ENCODE peak calls at places on chromosomes 4 and X, in four cellular contexts. D, Z, W and Y are unnamed samples.
A peak's percentile ranks its signal among the peaks of the same experiment; 100 is the strongest.

GRCh38 chrX:7586126-7586525 is 256.8 kb upstream of the VCX start:
- DNase-seq in W (peak; percentile 4), D (peak; percentile 27), Z (no peak), Y (no peak)

GRCh38 chr4:2788532-2789103 is 4.3 kb upstream of the SH3BP2 start:
- DNase-seq in D (peak; percentile 21), W (peak; percentile 34), Z (no peak), Y (no peak)

GRCh38 chr4:183402771-183403170 is 41.7 kb upstream of the CDKN2AIP start:
- DNase-seq in Z (no peak), D (no peak), W (peak; percentile 50), Y (peak; percentile 90)

GRCh38 chr4:10033191-10033881 is 12.0 kb upstream of the SLC2A9 start:
- DNase-seq in W (peak; percentile 67), Z (no peak), D (peak; percentile 39), Y (no peak)

GRCh38 chr4:156931267-156931666 is 40.3 kb downstream of the PDGFC start:
- DNase-seq in D (peak; percentile 26), Z (no peak), W (peak; percentile 26), Y (peak; percentile 92)

GRCh38 chrX:155216940-155217450 is 735 bp downstream of the VBP1 start:
- DNase-seq in W (peak; percentile 9), D (peak; percentile 21), Z (no peak), Y (peak; percentile 38)

GRCh38 chrX:2484721-2485459 is 15.9 kb downstream of the DHRSX start:
- DNase-seq in D (no peak), Z (no peak), W (no peak), Y (no peak)

GRCh38 chr4:142473218-142473959 is 372.7 kb downstream of the INPP4B start:
- DNase-seq in W (no peak), Z (no peak), D (no peak), Y (peak; percentile 47)

GRCh38 chr4:56215138-56215793 is 172.0 kb downstream of the AASDH start:
- DNase-seq in D (peak; percentile 41), W (no peak), Z (no peak), Y (no peak)

GRCh38 chrX:47501226-47502071 is 18.4 kb upstream of the ZNF41 start:
- DNase-seq in Z (no peak), W (no peak), D (no peak), Y (no peak)

GRCh38 chr4:168773388-168774195 is 236.5 kb downstream of the CBR4 start:
- DNase-seq in Z (no peak), D (no peak), W (no peak), Y (no peak)

GRCh38 chr4:911871-912490 is 20.1 kb downstream of the GAK start:
- DNase-seq in W (no peak), D (no peak), Z (no peak), Y (no peak)

GRCh38 chr4:3519468-3520264 is 12.6 kb downstream of the LRPAP1 start:
- DNase-seq in Z (no peak), D (no peak), W (no peak), Y (no peak)

GRCh38 chr4:145014365-145014764 is 83.6 kb downstream of the ANAPC10 start:
- DNase-seq in Z (no peak), W (no peak), D (no peak), Y (no peak)

GRCh38 chrX:78168065-78168464 is 28.6 kb upstream of the TAF9B start:
- DNase-seq in D (no peak), Z (no peak), W (no peak), Y (no peak)

GRCh38 chrX:18883234-18883960 is 100.5 kb downstream of the PHKA2 start:
- DNase-seq in Z (no peak), D (peak; percentile 48), W (peak; percentile 56), Y (no peak)

GRCh38 chrX:56564182-56564885 is 907 bp downstream of the UBQLN2 start:
- DNase-seq in W (peak; percentile 18), D (peak; percentile 13), Z (peak; percentile 17), Y (peak; percentile 32)

GRCh38 chr4:45331796-45332195 is 605.4 kb upstream of the GNPDA2 start:
- DNase-seq in W (no peak), D (no peak), Z (no peak), Y (no peak)

GRCh38 chr4:86818211-86818610 is 31.0 kb downstream of the SLC10A6 start:
- DNase-seq in D (no peak), Z (no peak), W (no peak), Y (no peak)

GRCh38 chrX:38880460-38880859 is 79.2 kb downstream of the MID1IP1 start:
- DNase-seq in W (no peak), Z (no peak), D (peak; percentile 32), Y (no peak)

GRCh38 chr4:84401669-84402068 is 97.4 kb downstream of the NKX6-1 start:
- DNase-seq in D (peak; percentile 20), W (no peak), Z (no peak), Y (no peak)

GRCh38 chrX:125205918-125206665 is 113.6 kb upstream of the TEX13C start:
- DNase-seq in W (no peak), Z (peak; percentile 3), D (peak; percentile 41), Y (peak; percentile 69)

GRCh38 chr4:4990857-4991540 is 28.3 kb downstream of the CYTL1 start:
- DNase-seq in Z (no peak), D (peak; percentile 68), W (peak; percentile 96), Y (peak; percentile 91)

GRCh38 chr4:81260443-81261102 is 45.6 kb upstream of the PRKG2 start:
- DNase-seq in W (no peak), Z (no peak), D (no peak), Y (no peak)

GRCh38 chrX:53440631-53441517 is 6.7 kb upstream of the HSD17B10 start:
- DNase-seq in D (peak; percentile 53), W (no peak), Z (no peak), Y (peak; percentile 19)

GRCh38 chrX:23898412-23898959 is 9.3 kb downstream of the APOO start:
- DNase-seq in D (no peak), W (peak; percentile 47), Z (no peak), Y (peak; percentile 79)

GRCh38 chr4:124953059-124953850 is 240.7 kb upstream of the ANKRD50 start:
- DNase-seq in Z (no peak), D (no peak), W (no peak), Y (no peak)

GRCh38 chrX:154761977-154762528 is 611 bp upstream of the DKC1 start:
- DNase-seq in W (no peak), D (no peak), Z (no peak), Y (no peak)

GRCh38 chrX:22093550-22093949 is 61.4 kb downstream of the PHEX start:
- DNase-seq in W (no peak), Z (no peak), D (no peak), Y (no peak)

GRCh38 chr4:143399113-143399949 is 62.7 kb downstream of the GAB1 start:
- DNase-seq in Z (no peak), W (no peak), D (peak; percentile 40), Y (peak; percentile 28)

GRCh38 chr4:6659897-6660296 is 19.4 kb downstream of the MRFAP1 start:
- DNase-seq in Z (no peak), D (no peak), W (no peak), Y (no peak)

GRCh38 chr4:185472063-185472542 is 570 bp upstream of the CCDC110 start:
- DNase-seq in D (no peak), W (no peak), Z (no peak), Y (no peak)